ENCODE peak calls at places on chromosomes 2 and 18, in eight cellular contexts. One of them, this sample, is unnamed.

GRCh38 chr2:133477614-133477990 is 90.7 kb downstream of the NCKAP5 start:
- DNase-seq in A549: no peak
- DNase-seq in HepG2: no peak
- DNase-seq in K562: no peak
- DNase-seq in HCT116: no peak
- DNase-seq in NB4: no peak
- DNase-seq in GM12878: no peak
- DNase-seq in H1: no peak
- DNase-seq in this sample: no peak

GRCh38 chr2:240604939-240605716 is 18.6 kb downstream of the CAPN10 start:
- DNase-seq in A549: no peak
- DNase-seq in HepG2: peak
- DNase-seq in K562: no peak
- DNase-seq in HCT116: no peak
- DNase-seq in NB4: no peak
- DNase-seq in GM12878: no peak
- DNase-seq in H1: no peak
- DNase-seq in this sample: no peak

GRCh38 chr18:49189772-49190171 is 239.0 kb upstream of the SMAD7 start:
- DNase-seq in A549: no peak
- DNase-seq in HepG2: peak
- DNase-seq in K562: no peak
- DNase-seq in HCT116: no peak
- DNase-seq in NB4: no peak
- DNase-seq in GM12878: no peak
- DNase-seq in H1: no peak
- DNase-seq in this sample: no peak

GRCh38 chr2:233457356-233457755 is 103.1 kb downstream of the DGKD start:
- DNase-seq in A549: no peak
- DNase-seq in HepG2: no peak
- DNase-seq in K562: no peak
- DNase-seq in HCT116: no peak
- DNase-seq in NB4: no peak
- DNase-seq in GM12878: no peak
- DNase-seq in H1: no peak
- DNase-seq in this sample: no peak

GRCh38 chr2:158099716-158100115 is 2.0 kb upstream of the UPP2 start:
- DNase-seq in A549: no peak
- DNase-seq in HepG2: peak
- DNase-seq in K562: no peak
- DNase-seq in HCT116: no peak
- DNase-seq in NB4: peak
- DNase-seq in GM12878: no peak
- DNase-seq in H1: no peak
- DNase-seq in this sample: no peak

GRCh38 chr2:95314964-95315611 is 17.9 kb downstream of the KCNIP3 start:
- DNase-seq in A549: peak
- DNase-seq in HepG2: peak
- DNase-seq in K562: peak
- DNase-seq in HCT116: peak
- DNase-seq in NB4: peak
- DNase-seq in GM12878: no peak
- DNase-seq in H1: peak
- DNase-seq in this sample: peak

GRCh38 chr18:75551071-75551470 is 123.6 kb upstream of the SMIM21 start:
- DNase-seq in A549: no peak
- DNase-seq in HepG2: no peak
- DNase-seq in K562: no peak
- DNase-seq in HCT116: no peak
- DNase-seq in NB4: peak
- DNase-seq in GM12878: no peak
- DNase-seq in H1: no peak
- DNase-seq in this sample: no peak

GRCh38 chr2:65662654-65663432 is 230.4 kb upstream of the SPRED2 start:
- DNase-seq in A549: no peak
- DNase-seq in HepG2: no peak
- DNase-seq in K562: no peak
- DNase-seq in HCT116: no peak
- DNase-seq in NB4: peak
- DNase-seq in GM12878: no peak
- DNase-seq in H1: no peak
- DNase-seq in this sample: no peak

GRCh38 chr2:19711470-19712372 is 190.1 kb downstream of the TTC32 start:
- DNase-seq in A549: peak
- DNase-seq in HepG2: peak
- DNase-seq in K562: no peak
- DNase-seq in HCT116: peak
- DNase-seq in NB4: peak
- DNase-seq in GM12878: no peak
- DNase-seq in H1: peak
- DNase-seq in this sample: peak

GRCh38 chr18:67266591-67267237 is 249.8 kb downstream of the DSEL start:
- DNase-seq in A549: no peak
- DNase-seq in HepG2: no peak
- DNase-seq in K562: no peak
- DNase-seq in HCT116: no peak
- DNase-seq in NB4: no peak
- DNase-seq in GM12878: no peak
- DNase-seq in H1: no peak
- DNase-seq in this sample: peak

GRCh38 chr2:18311413-18311812 is 249.0 kb downstream of the RDH14 start:
- DNase-seq in A549: no peak
- DNase-seq in HepG2: peak
- DNase-seq in K562: no peak
- DNase-seq in HCT116: no peak
- DNase-seq in NB4: no peak
- DNase-seq in GM12878: no peak
- DNase-seq in H1: no peak
- DNase-seq in this sample: no peak

GRCh38 chr2:37652199-37652640 is 19.2 kb downstream of the CDC42EP3 start:
- DNase-seq in A549: peak
- DNase-seq in HepG2: no peak
- DNase-seq in K562: no peak
- DNase-seq in HCT116: peak
- DNase-seq in NB4: no peak
- DNase-seq in GM12878: no peak
- DNase-seq in H1: no peak
- DNase-seq in this sample: peak

GRCh38 chr2:226985227-226985946 is 149.5 kb downstream of the RHBDD1 start:
- DNase-seq in A549: peak
- DNase-seq in HepG2: peak
- DNase-seq in K562: peak
- DNase-seq in HCT116: peak
- DNase-seq in NB4: peak
- DNase-seq in GM12878: peak
- DNase-seq in H1: no peak
- DNase-seq in this sample: peak

GRCh38 chr2:168246483-168247340 is 683 bp downstream of the STK39 start:
- DNase-seq in A549: peak
- DNase-seq in HepG2: peak
- DNase-seq in K562: peak
- DNase-seq in HCT116: no peak
- DNase-seq in NB4: peak
- DNase-seq in GM12878: no peak
- DNase-seq in H1: no peak
- DNase-seq in this sample: peak

GRCh38 chr18:24112874-24113615 is 25.8 kb upstream of the CABYR start:
- DNase-seq in A549: peak
- DNase-seq in HepG2: peak
- DNase-seq in K562: no peak
- DNase-seq in HCT116: peak
- DNase-seq in NB4: no peak
- DNase-seq in GM12878: no peak
- DNase-seq in H1: no peak
- DNase-seq in this sample: no peak
- TF ChIP-seq POLR2A in A549: no peak
- TF ChIP-seq POLR2A in HepG2: peak
- TF ChIP-seq POLR2A in K562: no peak
- TF ChIP-seq POLR2A in HCT116: no peak
- TF ChIP-seq POLR2A in NB4: no peak
- TF ChIP-seq POLR2A in GM12878: no peak
- TF ChIP-seq POLR2A in H1: no peak
- TF ChIP-seq POLR2A in this sample: no peak

DNA sequence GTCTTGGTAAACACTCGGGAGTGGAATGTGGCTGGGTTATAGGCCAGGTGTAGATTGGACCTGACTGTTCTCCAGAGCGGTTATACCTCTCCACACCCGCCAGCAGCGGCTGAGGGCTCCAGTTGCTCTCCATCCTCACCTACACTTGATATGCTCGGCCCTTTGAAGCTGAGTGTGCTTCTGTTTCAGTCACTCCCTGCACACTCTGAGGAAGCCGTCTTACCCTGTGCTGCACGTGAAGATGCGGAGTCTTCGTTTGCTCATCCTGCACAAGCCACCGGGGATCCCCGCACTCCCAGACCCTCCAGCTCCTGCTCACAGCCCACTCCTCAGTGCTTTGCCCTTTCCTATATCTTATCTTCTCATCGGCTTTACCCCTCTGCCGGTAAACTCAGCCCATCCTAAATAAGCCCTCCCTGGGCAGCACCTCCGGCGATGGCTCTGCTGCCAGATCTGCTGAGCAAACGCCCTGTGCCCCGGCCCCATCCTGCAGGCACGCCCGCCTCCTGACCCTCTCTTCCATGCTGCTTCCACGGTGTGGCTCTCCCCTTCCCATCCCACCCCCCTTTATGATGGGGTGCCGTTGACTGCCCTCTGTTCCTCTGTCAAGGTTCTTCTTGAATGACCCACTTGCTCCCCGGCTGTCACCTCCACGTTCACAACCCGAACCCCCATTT is 47.3 kb upstream of the ODC1 start:
- DNase-seq in A549: no peak
- DNase-seq in HepG2: no peak
- DNase-seq in K562: no peak
- DNase-seq in HCT116: no peak
- DNase-seq in NB4: no peak
- DNase-seq in GM12878: no peak
- DNase-seq in H1: no peak
- DNase-seq in this sample: no peak
- TF ChIP-seq MAX in A549: no peak
- TF ChIP-seq MAX in HepG2: no peak
- TF ChIP-seq MAX in K562: no peak
- TF ChIP-seq MAX in HCT116: no peak
- TF ChIP-seq MAX in NB4: no peak
- TF ChIP-seq MAX in GM12878: no peak
- TF ChIP-seq MAX in H1: no peak
- TF ChIP-seq MAX in this sample: no peak

DNA sequence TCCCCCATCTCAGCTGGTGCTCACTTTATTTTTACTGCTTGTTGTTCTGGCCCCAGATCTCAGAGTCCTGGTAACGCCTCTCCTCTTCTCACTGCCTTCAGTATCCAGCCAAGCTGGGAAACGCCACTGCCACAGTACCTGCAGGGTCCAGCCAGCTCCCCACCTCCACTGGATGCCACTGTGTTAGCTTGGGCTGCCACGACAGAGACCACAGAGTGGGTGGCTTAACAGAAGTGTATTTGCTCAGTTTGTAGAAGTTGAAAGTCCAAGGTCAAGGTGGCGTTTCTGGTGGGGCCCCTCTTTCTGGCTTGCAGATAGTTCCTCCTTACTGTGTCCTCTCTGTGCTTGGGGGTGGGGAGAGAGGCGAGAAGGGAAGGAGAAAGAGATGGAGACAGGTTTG is 107.1 kb downstream of the AGAP1 start:
- DNase-seq in A549: no peak
- DNase-seq in HepG2: peak
- DNase-seq in K562: no peak
- DNase-seq in HCT116: no peak
- DNase-seq in NB4: no peak
- DNase-seq in GM12878: no peak
- DNase-seq in H1: no peak
- DNase-seq in this sample: no peak
- TF ChIP-seq POLR2A in A549: no peak
- TF ChIP-seq POLR2A in HepG2: no peak
- TF ChIP-seq POLR2A in K562: no peak
- TF ChIP-seq POLR2A in HCT116: no peak
- TF ChIP-seq POLR2A in NB4: no peak
- TF ChIP-seq POLR2A in GM12878: no peak
- TF ChIP-seq POLR2A in H1: no peak
- TF ChIP-seq POLR2A in this sample: no peak

GRCh38 chr2:112783187-112783721 is 1.0 kb downstream of the IL1A start:
- DNase-seq in A549: no peak
- DNase-seq in HepG2: no peak
- DNase-seq in K562: no peak
- DNase-seq in HCT116: no peak
- DNase-seq in NB4: no peak
- DNase-seq in GM12878: no peak
- DNase-seq in H1: no peak
- DNase-seq in this sample: peak

GRCh38 chr2:112782234-112782799 is 2.0 kb downstream of the IL1A start:
- DNase-seq in A549: no peak
- DNase-seq in HepG2: no peak
- DNase-seq in K562: no peak
- DNase-seq in HCT116: no peak
- DNase-seq in NB4: no peak
- DNase-seq in GM12878: peak
- DNase-seq in H1: no peak
- DNase-seq in this sample: no peak

GRCh38 chr2:112787729-112788401 is 3.6 kb upstream of the IL1A start:
- DNase-seq in A549: no peak
- DNase-seq in HepG2: no peak
- DNase-seq in K562: no peak
- DNase-seq in HCT116: no peak
- DNase-seq in NB4: peak
- DNase-seq in GM12878: no peak
- DNase-seq in H1: no peak
- DNase-seq in this sample: no peak

GRCh38 chr2:112787294-112787693 is 3.0 kb upstream of the IL1A start:
- DNase-seq in A549: no peak
- DNase-seq in HepG2: no peak
- DNase-seq in K562: no peak
- DNase-seq in HCT116: no peak
- DNase-seq in NB4: no peak
- DNase-seq in GM12878: no peak
- DNase-seq in H1: no peak
- DNase-seq in this sample: peak

DNA sequence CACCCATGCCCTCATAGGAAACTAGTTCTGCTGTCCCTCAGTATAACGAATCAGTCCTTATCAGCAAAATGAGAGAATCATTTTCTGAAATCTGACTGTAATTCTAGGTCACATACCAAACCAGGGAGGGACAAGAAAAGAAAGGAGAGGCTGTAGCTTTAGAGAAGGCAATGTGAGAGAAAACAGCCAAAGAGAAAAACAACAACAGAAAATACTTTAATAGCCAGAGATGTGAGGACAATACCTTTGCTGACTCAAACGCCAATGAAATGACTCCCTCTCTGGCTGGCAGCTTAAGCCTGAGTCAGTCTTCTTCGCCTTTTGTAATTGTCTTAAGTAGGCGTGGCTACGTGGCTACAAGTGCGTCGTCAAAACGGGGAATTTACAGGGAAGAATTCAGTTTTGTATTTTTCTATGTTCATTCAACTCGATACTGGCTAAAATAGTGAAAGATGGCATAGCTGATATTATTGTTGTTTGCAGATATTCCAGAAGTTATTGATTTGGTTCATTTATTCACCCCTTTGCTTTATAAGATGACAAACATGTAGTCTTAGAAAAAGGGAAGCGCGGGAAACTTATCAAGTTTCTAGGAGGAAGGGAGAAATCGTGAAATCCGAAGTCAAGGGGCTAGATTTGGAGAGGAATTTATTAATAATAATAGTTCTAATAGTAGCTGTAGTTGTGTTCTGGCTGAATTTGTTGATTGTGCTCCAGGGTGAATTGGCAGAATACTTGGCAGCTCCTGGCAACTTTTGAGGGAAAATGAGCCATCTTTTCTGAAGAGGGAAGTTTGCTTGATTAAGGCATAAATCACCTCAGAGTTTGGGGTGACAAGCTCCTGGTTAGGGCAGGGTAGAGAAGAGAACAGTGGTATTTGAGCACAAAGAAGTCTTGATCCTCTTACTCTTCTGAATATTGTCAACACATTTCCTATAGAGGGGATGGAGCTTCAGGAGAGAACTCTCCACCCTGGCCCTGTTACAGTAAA is at the start of gene IL1A:
- DNase-seq in A549: peak
- DNase-seq in HepG2: no peak
- DNase-seq in K562: peak
- DNase-seq in HCT116: peak
- DNase-seq in NB4: peak
- DNase-seq in GM12878: no peak
- DNase-seq in H1: peak
- DNase-seq in this sample: peak
- TF ChIP-seq MAX in A549: no peak
- TF ChIP-seq MAX in HepG2: no peak
- TF ChIP-seq MAX in K562: no peak
- TF ChIP-seq MAX in HCT116: peak
- TF ChIP-seq MAX in NB4: no peak
- TF ChIP-seq MAX in GM12878: no peak
- TF ChIP-seq MAX in H1: no peak
- TF ChIP-seq MAX in this sample: no peak